ENCODE peak calls at places on chromosomes 2 and 18, in six cellular contexts. One of them, this sample, is unnamed.

GRCh38 chr2:174485763-174486613 is 841 bp downstream of the GPR155 start:
- DNase-seq in K562: peak
- DNase-seq in A549: no peak
- DNase-seq in HepG2: no peak
- DNase-seq in endothelial cell of umbilical vein: peak
- DNase-seq in GM12878: no peak
- DNase-seq in this sample: peak

GRCh38 chr18:68229351-68229750 is 485.6 kb downstream of the TMX3 start:
- DNase-seq in K562: no peak
- DNase-seq in A549: no peak
- DNase-seq in HepG2: no peak
- DNase-seq in endothelial cell of umbilical vein: no peak
- DNase-seq in GM12878: no peak
- DNase-seq in this sample: no peak

GRCh38 chr2:240511351-240512108 is 46.3 kb downstream of the ANKMY1 start:
- DNase-seq in K562: no peak
- DNase-seq in A549: no peak
- DNase-seq in HepG2: no peak
- DNase-seq in endothelial cell of umbilical vein: no peak
- DNase-seq in GM12878: no peak
- DNase-seq in this sample: no peak

GRCh38 chr18:37575646-37576045 is 10.0 kb upstream of the CELF4 start:
- DNase-seq in K562: no peak
- DNase-seq in A549: no peak
- DNase-seq in HepG2: no peak
- DNase-seq in endothelial cell of umbilical vein: no peak
- DNase-seq in GM12878: no peak
- DNase-seq in this sample: no peak

GRCh38 chr18:8501044-8501443 is 108.2 kb upstream of the RAB12 start:
- DNase-seq in K562: no peak
- DNase-seq in A549: no peak
- DNase-seq in HepG2: no peak
- DNase-seq in endothelial cell of umbilical vein: no peak
- DNase-seq in GM12878: no peak
- DNase-seq in this sample: no peak

GRCh38 chr2:219559156-219559915 is 12.0 kb downstream of the OBSL1 start:
- DNase-seq in K562: no peak
- DNase-seq in A549: no peak
- DNase-seq in HepG2: no peak
- DNase-seq in endothelial cell of umbilical vein: no peak
- DNase-seq in GM12878: no peak
- DNase-seq in this sample: no peak

GRCh38 chr2:29751390-29751789 is 170.0 kb downstream of the ALK start:
- DNase-seq in K562: no peak
- DNase-seq in A549: no peak
- DNase-seq in HepG2: no peak
- DNase-seq in endothelial cell of umbilical vein: no peak
- DNase-seq in GM12878: no peak
- DNase-seq in this sample: no peak

GRCh38 chr2:59149271-59149670 is 908.1 kb upstream of the FANCL start:
- DNase-seq in K562: no peak
- DNase-seq in A549: no peak
- DNase-seq in HepG2: no peak
- DNase-seq in endothelial cell of umbilical vein: no peak
- DNase-seq in GM12878: no peak
- DNase-seq in this sample: no peak

GRCh38 chr2:163312723-163313122 is 423.1 kb downstream of the FIGN start:
- DNase-seq in K562: no peak
- DNase-seq in A549: no peak
- DNase-seq in HepG2: no peak
- DNase-seq in endothelial cell of umbilical vein: no peak
- DNase-seq in GM12878: no peak
- DNase-seq in this sample: no peak

GRCh38 chr18:54888933-54889332 is 60.7 kb downstream of the RAB27B start:
- DNase-seq in K562: no peak
- DNase-seq in A549: no peak
- DNase-seq in HepG2: no peak
- DNase-seq in endothelial cell of umbilical vein: no peak
- DNase-seq in GM12878: no peak
- DNase-seq in this sample: no peak

GRCh38 chr2:64562148-64562784 is 38.1 kb downstream of the AFTPH start:
- DNase-seq in K562: no peak
- DNase-seq in A549: peak
- DNase-seq in HepG2: peak
- DNase-seq in endothelial cell of umbilical vein: peak
- DNase-seq in GM12878: no peak
- DNase-seq in this sample: peak

GRCh38 chr2:10452956-10453885 is 5.1 kb upstream of the ODC1 start:
- DNase-seq in K562: no peak
- DNase-seq in A549: no peak
- DNase-seq in HepG2: no peak
- DNase-seq in endothelial cell of umbilical vein: no peak
- DNase-seq in GM12878: no peak
- DNase-seq in this sample: no peak

GRCh38 chr18:22667616-22668422 is 250.1 kb upstream of the CTAGE1 start:
- DNase-seq in K562: peak
- DNase-seq in A549: peak
- DNase-seq in HepG2: no peak
- DNase-seq in endothelial cell of umbilical vein: peak
- DNase-seq in GM12878: peak
- DNase-seq in this sample: peak

GRCh38 chr2:152445791-152446201 is 110.8 kb downstream of the FMNL2 start:
- DNase-seq in K562: no peak
- DNase-seq in A549: peak
- DNase-seq in HepG2: no peak
- DNase-seq in endothelial cell of umbilical vein: peak
- DNase-seq in GM12878: no peak
- DNase-seq in this sample: no peak

GRCh38 chr2:189865836-189866235 is 81.6 kb downstream of the PMS1 start:
- DNase-seq in K562: no peak
- DNase-seq in A549: no peak
- DNase-seq in HepG2: no peak
- DNase-seq in endothelial cell of umbilical vein: no peak
- DNase-seq in GM12878: no peak
- DNase-seq in this sample: peak

GRCh38 chr2:23354554-23354953 is 30.4 kb upstream of the KLHL29 start:
- DNase-seq in K562: no peak
- DNase-seq in A549: no peak
- DNase-seq in HepG2: no peak
- DNase-seq in endothelial cell of umbilical vein: no peak
- DNase-seq in GM12878: no peak
- DNase-seq in this sample: no peak

GRCh38 chr2:142880275-142880674 is 2.8 kb downstream of the KYNU start:
- DNase-seq in K562: no peak
- DNase-seq in A549: peak
- DNase-seq in HepG2: peak
- DNase-seq in endothelial cell of umbilical vein: no peak
- DNase-seq in GM12878: no peak
- DNase-seq in this sample: no peak

GRCh38 chr2:72220170-72220569 is 72.5 kb upstream of the CYP26B1 start:
- DNase-seq in K562: peak
- DNase-seq in A549: peak
- DNase-seq in HepG2: peak
- DNase-seq in endothelial cell of umbilical vein: no peak
- DNase-seq in GM12878: no peak
- DNase-seq in this sample: peak

GRCh38 chr2:238173692-238174091 is 14.9 kb downstream of the ERFE start:
- DNase-seq in K562: no peak
- DNase-seq in A549: no peak
- DNase-seq in HepG2: no peak
- DNase-seq in endothelial cell of umbilical vein: no peak
- DNase-seq in GM12878: no peak
- DNase-seq in this sample: no peak

GRCh38 chr2:164954186-164954585 is 1.1 kb downstream of the SLC38A11 start:
- DNase-seq in K562: no peak
- DNase-seq in A549: no peak
- DNase-seq in HepG2: no peak
- DNase-seq in endothelial cell of umbilical vein: no peak
- DNase-seq in GM12878: no peak
- DNase-seq in this sample: no peak

GRCh38 chr2:37876227-37876626 is 48.9 kb upstream of the RMDN2 start:
- DNase-seq in K562: no peak
- DNase-seq in A549: no peak
- DNase-seq in HepG2: no peak
- DNase-seq in endothelial cell of umbilical vein: no peak
- DNase-seq in GM12878: no peak
- DNase-seq in this sample: no peak
- TF ChIP-seq MYC in K562: no peak
- TF ChIP-seq MYC in A549: no peak
- TF ChIP-seq MYC in HepG2: no peak
- TF ChIP-seq MYC in endothelial cell of umbilical vein: no peak
- TF ChIP-seq MYC in GM12878: no peak
- TF ChIP-seq MYC in this sample: no peak

DNA sequence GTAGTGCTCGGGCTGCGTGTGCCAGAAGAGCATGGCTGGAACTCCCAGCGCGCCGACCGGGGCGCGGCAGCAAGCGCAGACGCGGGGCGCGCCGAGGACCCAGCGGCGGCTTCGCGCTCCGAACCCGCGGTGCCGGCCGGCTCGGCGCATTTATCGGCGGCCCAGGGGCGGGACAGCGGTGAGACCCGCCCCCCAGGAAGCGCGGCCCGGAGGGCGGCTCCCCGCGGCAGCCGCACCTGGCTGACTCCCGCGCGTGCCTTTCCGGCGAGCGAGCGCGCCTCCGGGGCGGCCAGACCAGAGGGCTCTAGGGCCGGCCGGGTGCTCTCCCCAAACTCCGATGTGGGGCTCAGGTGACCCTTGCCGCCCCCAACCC is at the start of gene TFCP2L1:
- DNase-seq in K562: peak
- DNase-seq in A549: peak
- DNase-seq in HepG2: no peak
- DNase-seq in endothelial cell of umbilical vein: no peak
- DNase-seq in GM12878: no peak
- DNase-seq in this sample: peak
- TF ChIP-seq POLR2A in K562: no peak
- TF ChIP-seq POLR2A in A549: peak
- TF ChIP-seq POLR2A in HepG2: no peak
- TF ChIP-seq POLR2A in endothelial cell of umbilical vein: no peak
- TF ChIP-seq POLR2A in GM12878: no peak
- TF ChIP-seq POLR2A in this sample: no peak

GRCh38 chr18:63936156-63936931 is 12.8 kb upstream of the HMSD start:
- DNase-seq in K562: peak
- DNase-seq in A549: peak
- DNase-seq in HepG2: peak
- DNase-seq in endothelial cell of umbilical vein: peak
- DNase-seq in GM12878: peak
- DNase-seq in this sample: peak
- TF ChIP-seq CTCF in K562: peak
- TF ChIP-seq CTCF in A549: peak
- TF ChIP-seq CTCF in HepG2: peak
- TF ChIP-seq CTCF in endothelial cell of umbilical vein: peak
- TF ChIP-seq CTCF in GM12878: peak
- TF ChIP-seq CTCF in this sample: peak

GRCh38 chr2:37877457-37878315 is 47.4 kb upstream of the RMDN2 start:
- DNase-seq in K562: peak
- DNase-seq in A549: peak
- DNase-seq in HepG2: peak
- DNase-seq in endothelial cell of umbilical vein: peak
- DNase-seq in GM12878: no peak
- DNase-seq in this sample: peak
- TF ChIP-seq MYC in K562: no peak
- TF ChIP-seq MYC in A549: no peak
- TF ChIP-seq MYC in HepG2: no peak
- TF ChIP-seq MYC in endothelial cell of umbilical vein: no peak
- TF ChIP-seq MYC in GM12878: no peak
- TF ChIP-seq MYC in this sample: no peak

This sample was measured in NB4.